ENCODE peak calls at places on chromosome 18, in four cellular contexts. S is K562, E is HepG2, Y is GM12878. I is an unnamed sample.

GRCh38 chr18:32771169-32771751 is 1.6 kb downstream of the KLHL14 start:
- DNase-seq in Y (no peak), E (peak), S (no peak), I (peak)

GRCh38 chr18:77617681-77618080 is 368.0 kb downstream of the GALR1 start:
- DNase-seq in S (no peak), Y (no peak), E (no peak), I (no peak)

GRCh38 chr18:36352384-36352783 is 54.9 kb downstream of the FHOD3 start:
- DNase-seq in S (no peak), Y (no peak), E (no peak), I (no peak)

GRCh38 chr18:12012697-12013096 is 31.4 kb downstream of the IMPA2 start:
- DNase-seq in S (no peak), E (no peak), Y (no peak), I (no peak)

GRCh38 chr18:59861963-59862819 is 37.6 kb upstream of the PMAIP1 start:
- DNase-seq in E (no peak), Y (peak), S (no peak), I (no peak)

GRCh38 chr18:29164993-29165599 is 988.2 kb upstream of the CDH2 start:
- DNase-seq in Y (no peak), S (no peak), E (peak), I (no peak)

GRCh38 chr18:52070295-52070756 is 269.7 kb upstream of the DCC start:
- DNase-seq in E (peak), S (no peak), Y (peak), I (no peak)

GRCh38 chr18:51656249-51656648 is 458.8 kb upstream of the MEX3C start:
- DNase-seq in E (no peak), S (no peak), Y (no peak), I (no peak)

GRCh38 chr18:26791676-26792075 is 73.8 kb downstream of the AQP4 start:
- DNase-seq in Y (no peak), S (no peak), E (no peak), I (no peak)

GRCh38 chr18:59059140-59059539 is 80.5 kb upstream of the SEC11C start:
- DNase-seq in E (no peak), Y (no peak), S (no peak), I (no peak)

GRCh38 chr18:34921811-34922385 is 119.3 kb upstream of the MAPRE2 start:
- DNase-seq in E (no peak), S (no peak), Y (no peak), I (no peak)

GRCh38 chr18:63319383-63320040 is at the start of gene BCL2:
- DNase-seq in S (peak), Y (no peak), E (no peak), I (peak)

GRCh38 chr18:43800584-43800983 is 523.3 kb upstream of the SYT4 start:
- DNase-seq in Y (no peak), S (no peak), E (no peak), I (no peak)
- TF ChIP-seq BHLHE40 in Y (no peak), S (no peak), E (no peak), I (no peak)

DNA sequence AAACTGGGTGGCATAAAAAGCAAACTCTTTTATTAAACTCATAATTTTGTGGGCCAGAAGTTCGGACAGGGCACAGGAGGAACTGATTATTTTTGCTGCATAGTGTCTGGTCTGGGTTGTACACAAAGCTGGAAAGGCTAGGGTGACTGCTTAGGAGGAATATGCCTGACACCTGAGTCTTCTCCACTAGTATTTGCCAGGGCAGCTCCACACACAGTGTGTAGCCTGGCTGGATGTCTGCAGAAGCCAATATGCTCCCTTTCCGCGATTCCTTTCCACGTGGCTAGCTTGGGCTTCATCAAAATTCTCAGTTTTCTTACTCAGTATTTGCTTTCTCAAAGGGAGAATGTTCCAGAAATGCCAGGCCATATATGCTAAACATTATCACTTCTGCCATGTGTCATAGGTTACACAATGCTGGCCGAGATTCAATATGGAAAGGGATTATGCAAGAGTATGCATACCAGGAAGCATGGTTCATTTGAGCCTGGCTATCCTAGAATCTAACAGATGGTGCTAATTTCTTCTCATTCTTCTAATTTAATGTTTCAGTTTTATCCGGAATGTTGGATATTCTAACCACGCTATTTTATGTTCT is 142.7 kb upstream of the DOK6 start:
- DNase-seq in S (no peak), E (peak), Y (no peak), I (no peak)
- TF ChIP-seq SP1 in S (no peak), E (no peak), Y (no peak), I (no peak)

GRCh38 chr18:2814928-2815327 is 31.9 kb upstream of the EMILIN2 start:
- DNase-seq in S (no peak), Y (no peak), E (no peak), I (no peak)
- TF ChIP-seq BHLHE40 in S (no peak), Y (no peak), E (no peak), I (no peak)

GRCh38 chr18:31429623-31430022 is 17.9 kb upstream of the DSG3 start:
- DNase-seq in E (no peak), Y (no peak), S (no peak), I (no peak)

GRCh38 chr18:31428211-31428610 is 19.3 kb upstream of the DSG3 start:
- DNase-seq in E (no peak), Y (no peak), S (no peak), I (no peak)

GRCh38 chr18:31427010-31427409 is 20.5 kb upstream of the DSG3 start:
- DNase-seq in S (no peak), E (no peak), Y (no peak), I (no peak)

GRCh38 chr18:31424383-31424988 is 23.1 kb upstream of the DSG3 start:
- DNase-seq in S (peak), Y (no peak), E (peak), I (peak)

GRCh38 chr18:31426021-31426420 is 21.5 kb upstream of the DSG3 start:
- DNase-seq in E (no peak), S (no peak), Y (no peak), I (no peak)
- TF ChIP-seq SP1 in E (no peak), S (no peak), Y (no peak), I (no peak)

GRCh38 chr18:13796515-13796914 is 27.4 kb upstream of the MC5R start:
- DNase-seq in Y (no peak), E (no peak), S (no peak), I (no peak)
- TF ChIP-seq BHLHE40 in Y (no peak), E (no peak), S (no peak), I (no peak)

DNA sequence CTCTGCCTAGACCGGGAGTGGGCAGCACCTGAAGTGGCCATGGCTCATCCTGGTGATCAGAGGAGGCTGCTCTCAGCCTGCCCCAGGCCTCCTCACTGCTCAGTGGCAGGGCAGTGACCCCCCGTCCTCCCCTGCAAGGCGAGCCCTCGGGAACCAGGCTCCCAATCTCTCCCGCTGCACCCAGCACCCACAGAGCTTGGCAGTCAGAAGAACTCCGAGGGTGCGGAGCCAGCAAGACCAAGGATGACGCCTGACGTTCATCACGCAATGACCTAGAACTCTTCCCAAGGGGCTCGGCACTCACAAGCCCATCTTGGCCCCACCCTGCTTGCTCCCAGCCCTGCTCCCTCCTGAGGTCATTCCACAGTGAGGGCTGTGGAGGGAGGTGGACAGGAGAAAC is 189.8 kb upstream of the SALL3 start:
- DNase-seq in Y (no peak), S (no peak), E (no peak), I (no peak)
- TF ChIP-seq SP1 in Y (no peak), S (no peak), E (no peak), I (no peak)

GRCh38 chr18:22658318-22658717 is 240.6 kb upstream of the CTAGE1 start:
- DNase-seq in S (no peak), E (no peak), Y (no peak), I (no peak)

GRCh38 chr18:22667616-22668422 is 250.1 kb upstream of the CTAGE1 start:
- DNase-seq in E (no peak), Y (peak), S (peak), I (no peak)

GRCh38 chr18:22666411-22666940 is 248.8 kb upstream of the CTAGE1 start:
- DNase-seq in S (no peak), Y (no peak), E (no peak), I (no peak)

GRCh38 chr18:22667158-22667557 is 249.4 kb upstream of the CTAGE1 start:
- DNase-seq in Y (no peak), S (peak), E (no peak), I (no peak)

GRCh38 chr18:22663378-22663777 is 245.7 kb upstream of the CTAGE1 start:
- DNase-seq in E (no peak), Y (no peak), S (no peak), I (no peak)
- TF ChIP-seq BHLHE40 in E (no peak), Y (no peak), S (no peak), I (no peak)

GRCh38 chr18:79588636-79589481 is 90.7 kb upstream of the CTDP1 start:
- DNase-seq in S (no peak), Y (no peak), E (peak), I (no peak)
- TF ChIP-seq SP1 in S (no peak), Y (no peak), E (no peak), I (no peak)